ENCODE peak calls at places on chromosome 20, in ten cellular contexts. Y is M059J; D is pons; C is kidney epithelial cell; X is A172; M is adrenal gland; N is NCI-H69; V is uterus; J is stimulated activated CD4-positive, alpha-beta T cell treated with anti-CD3 and anti-CD28 coated beads, Interleukin-4, amount 100 ng/mL, for 48 hours; K is C1 segment of cervical spinal cord. W is an unnamed sample.

GRCh38 chr20:58308290-58308679 is 1.2 kb upstream of the RAB22A start:
- DNase-seq in Y (no peak), D (peak), C (no peak), X (no peak), M (no peak), N (no peak), V (no peak), J (no peak), K (no peak), W (no peak)

GRCh38 chr20:8094845-8095244 is 37.2 kb upstream of the PLCB1 start:
- DNase-seq in Y (no peak), D (no peak), C (no peak), X (no peak), M (no peak), N (peak), V (no peak), J (no peak), K (no peak), W (no peak)

GRCh38 chr20:54148947-54149764 is 24.6 kb downstream of the CYP24A1 start:
- DNase-seq in Y (peak), D (no peak), C (no peak), X (peak), M (no peak), N (peak), V (no peak), J (no peak), K (no peak), W (no peak)

GRCh38 chr20:5781798-5782750 is 31.9 kb downstream of the SHLD1 start:
- DNase-seq in Y (no peak), D (no peak), C (no peak), X (no peak), M (no peak), N (peak), V (no peak), J (no peak), K (no peak), W (no peak)

GRCh38 chr20:35743693-35744491 is 1.8 kb upstream of the RBM39 start:
- DNase-seq in Y (peak), D (peak), C (no peak), X (no peak), M (peak), N (no peak), V (no peak), J (no peak), K (no peak), W (no peak)

GRCh38 chr20:62763404-62763803 is 32.9 kb upstream of the MRGBP start:
- DNase-seq in Y (no peak), D (no peak), C (no peak), X (no peak), M (no peak), N (no peak), V (no peak), J (no peak), K (no peak), W (no peak)

GRCh38 chr20:36472656-36473071 is 68.7 kb upstream of the MYL9 start:
- DNase-seq in Y (no peak), D (no peak), C (no peak), X (peak), M (peak), N (peak), V (peak), J (peak), K (no peak), W (no peak)

GRCh38 chr20:46130534-46130933 is 12.4 kb downstream of the CD40 start:
- DNase-seq in Y (no peak), D (no peak), C (no peak), X (no peak), M (no peak), N (peak), V (no peak), J (no peak), K (no peak), W (no peak)

GRCh38 chr20:645318-646106 is 7.5 kb downstream of the SRXN1 start:
- DNase-seq in Y (peak), D (no peak), C (no peak), X (peak), M (peak), N (peak), V (peak), J (peak), K (peak), W (peak)

GRCh38 chr20:13839421-13840092 is 54.7 kb downstream of the NDUFAF5 start:
- DNase-seq in Y (peak), D (no peak), C (peak), X (peak), M (no peak), N (no peak), V (no peak), J (no peak), K (no peak), W (no peak)

GRCh38 chr20:10239954-10240353 is 21.3 kb downstream of the SNAP25 start:
- DNase-seq in Y (peak), D (no peak), C (no peak), X (peak), M (no peak), N (peak), V (no peak), J (no peak), K (no peak), W (no peak)

GRCh38 chr20:1489764-1490436 is 1.3 kb downstream of the SIRPB2 start:
- DNase-seq in Y (peak), D (peak), C (peak), X (no peak), M (no peak), N (no peak), V (no peak), J (no peak), K (no peak), W (peak)

GRCh38 chr20:15155848-15156401 is 818.5 kb upstream of the FLRT3 start:
- DNase-seq in Y (no peak), D (no peak), C (peak), X (no peak), M (no peak), N (peak), V (no peak), J (no peak), K (no peak), W (no peak)

GRCh38 chr20:24502184-24502583 is 32.8 kb downstream of the SYNDIG1 start:
- DNase-seq in Y (peak), D (peak), C (peak), X (peak), M (peak), N (no peak), V (peak), J (no peak), K (peak), W (peak)

GRCh38 chr20:45783656-45784294 is 7.9 kb downstream of the WFDC3 start:
- DNase-seq in Y (peak), D (peak), C (no peak), X (no peak), M (no peak), N (peak), V (no peak), J (no peak), K (no peak), W (no peak)

GRCh38 chr20:41358717-41359116 is 7.9 kb downstream of the EMILIN3 start:
- DNase-seq in Y (no peak), D (no peak), C (no peak), X (no peak), M (no peak), N (no peak), V (no peak), J (no peak), K (no peak), W (no peak)

GRCh38 chr20:63573739-63574131 is 304 bp downstream of the HELZ2 start:
- DNase-seq in Y (no peak), D (no peak), C (no peak), X (no peak), M (no peak), N (no peak), V (no peak), J (no peak), K (no peak), W (no peak)

GRCh38 chr20:61798632-61799031 is 267.0 kb downstream of the TAF4 start:
- DNase-seq in Y (no peak), D (no peak), C (no peak), X (no peak), M (no peak), N (no peak), V (no peak), J (no peak), K (no peak), W (no peak)

GRCh38 chr20:40176442-40176841 is 512.6 kb downstream of the MAFB start:
- DNase-seq in Y (no peak), D (no peak), C (no peak), X (no peak), M (no peak), N (no peak), V (no peak), J (no peak), K (no peak), W (no peak)

GRCh38 chr20:54980321-54980960 is 505.0 kb downstream of the DOK5 start:
- DNase-seq in Y (peak), D (peak), C (no peak), X (peak), M (no peak), N (peak), V (no peak), J (no peak), K (no peak), W (no peak)

GRCh38 chr20:50734730-50735679 is 3.6 kb downstream of the PARD6B start:
- DNase-seq in Y (no peak), D (no peak), C (no peak), X (no peak), M (peak), N (no peak), V (no peak), J (no peak), K (no peak), W (no peak)

GRCh38 chr20:63553251-63553932 is 567 bp upstream of the FNDC11 start:
- DNase-seq in Y (peak), D (no peak), C (no peak), X (peak), M (peak), N (peak), V (peak), J (peak), K (no peak), W (peak)

GRCh38 chr20:48192109-48192508 is 406.8 kb upstream of the SULF2 start:
- DNase-seq in Y (no peak), D (no peak), C (no peak), X (no peak), M (no peak), N (peak), V (no peak), J (no peak), K (no peak), W (no peak)

GRCh38 chr20:41499064-41499463 is 119.1 kb downstream of the CHD6 start:
- DNase-seq in Y (no peak), D (no peak), C (no peak), X (no peak), M (no peak), N (no peak), V (no peak), J (no peak), K (no peak), W (no peak)

GRCh38 chr20:57013741-57014140 is 252.7 kb downstream of the BMP7 start:
- DNase-seq in Y (no peak), D (no peak), C (no peak), X (no peak), M (no peak), N (peak), V (no peak), J (no peak), K (no peak), W (no peak)

GRCh38 chr20:35318502-35319157 is 26.4 kb upstream of the FAM83C start:
- DNase-seq in Y (peak), D (no peak), C (peak), X (peak), M (peak), N (peak), V (peak), J (no peak), K (no peak), W (no peak)

GRCh38 chr20:59588236-59588855 is 16.0 kb upstream of the PHACTR3 start:
- DNase-seq in Y (no peak), D (no peak), C (no peak), X (no peak), M (no peak), N (no peak), V (no peak), J (no peak), K (no peak), W (no peak)

GRCh38 chr20:63138855-63139341 is 77.0 kb downstream of the YTHDF1 start:
- DNase-seq in Y (peak), D (no peak), C (no peak), X (peak), M (no peak), N (no peak), V (no peak), J (no peak), K (no peak), W (no peak)

GRCh38 chr20:346640-347316 is at the start of gene NRSN2:
- DNase-seq in Y (peak), D (no peak), C (no peak), X (peak), M (peak), N (peak), V (peak), J (no peak), K (peak), W (peak)

GRCh38 chr20:20603339-20603990 is 109.0 kb downstream of the RALGAPA2 start:
- DNase-seq in Y (no peak), D (no peak), C (peak), X (no peak), M (no peak), N (peak), V (no peak), J (no peak), K (no peak), W (no peak)

GRCh38 chr20:63413963-63414684 is 53.0 kb upstream of the CHRNA4 start:
- DNase-seq in Y (no peak), D (no peak), C (no peak), X (no peak), M (no peak), N (no peak), V (no peak), J (no peak), K (no peak), W (no peak)

GRCh38 chr20:11585752-11586352 is 331.8 kb upstream of the BTBD3 start:
- DNase-seq in Y (peak), D (peak), C (no peak), X (peak), M (no peak), N (peak), V (no peak), J (no peak), K (no peak), W (no peak)

GRCh38 chr20:7406671-7407070 is 533.6 kb downstream of the HAO1 start:
- DNase-seq in Y (no peak), D (no peak), C (no peak), X (no peak), M (no peak), N (peak), V (no peak), J (no peak), K (no peak), W (no peak)

GRCh38 chr20:49583669-49584417 is 15.9 kb upstream of the PTGIS start:
- DNase-seq in Y (peak), D (no peak), C (no peak), X (peak), M (peak), N (peak), V (peak), J (no peak), K (no peak), W (peak)

GRCh38 chr20:62032606-62033368 is 32.9 kb downstream of the TAF4 start:
- DNase-seq in Y (no peak), D (no peak), C (no peak), X (no peak), M (no peak), N (no peak), V (no peak), J (no peak), K (no peak), W (no peak)

GRCh38 chr20:50189681-50190250 is 864 bp upstream of the CEBPB start:
- DNase-seq in Y (peak), D (no peak), C (no peak), X (no peak), M (peak), N (peak), V (peak), J (peak), K (no peak), W (peak)

W was measured in tibial artery.